ENCODE peak calls at places on chromosome 15, in six cellular contexts. D is nephron progenitor cell, L is lower leg skin, P is lower lobe of right lung, J is WTC11, U is psoas muscle. A is an unnamed sample.

GRCh38 chr15:31501536-31502157 is 175.0 kb downstream of the KLF13 start:
- DNase-seq in D (no peak), L (no peak), P (no peak), J (no peak), U (no peak), A (peak)

GRCh38 chr15:89760303-89761008 is 9.4 kb upstream of the MESP1 start:
- DNase-seq in D (peak), L (peak), P (peak), J (peak), U (peak), A (no peak)

GRCh38 chr15:31298707-31299172 is 27.9 kb upstream of the KLF13 start:
- DNase-seq in D (no peak), L (peak), P (no peak), J (no peak), U (no peak), A (no peak)

GRCh38 chr15:56942118-56942517 is 23.7 kb downstream of the TCF12 start:
- DNase-seq in D (no peak), L (no peak), P (no peak), J (no peak), U (no peak), A (no peak)

GRCh38 chr15:66621491-66622467 is 56.0 kb upstream of the LCTL start:
- DNase-seq in D (peak), L (no peak), P (peak), J (peak), U (no peak), A (peak)

GRCh38 chr15:89673162-89673506 is 6.0 kb downstream of the PLIN1 start:
- DNase-seq in D (peak), L (peak), P (no peak), J (peak), U (no peak), A (no peak)

GRCh38 chr15:49423021-49423420 is at the start of gene FGF7:
- DNase-seq in D (no peak), L (peak), P (no peak), J (no peak), U (peak), A (no peak)

GRCh38 chr15:88072598-88073385 is 183.7 kb downstream of the NTRK3 start:
- DNase-seq in D (no peak), L (peak), P (no peak), J (peak), U (no peak), A (no peak)

GRCh38 chr15:67884009-67884408 is 44.2 kb upstream of the RNU6-1 start:
- DNase-seq in D (no peak), L (peak), P (no peak), J (no peak), U (no peak), A (no peak)

GRCh38 chr15:70023769-70024491 is 73.8 kb downstream of the TLE3 start:
- DNase-seq in D (no peak), L (no peak), P (peak), J (no peak), U (peak), A (no peak)

GRCh38 chr15:90860942-90861675 is 7.3 kb upstream of the FURIN start:
- DNase-seq in D (no peak), L (no peak), P (no peak), J (no peak), U (no peak), A (no peak)

GRCh38 chr15:61079529-61079928 is 149.6 kb downstream of the RORA start:
- DNase-seq in D (no peak), L (no peak), P (no peak), J (no peak), U (no peak), A (no peak)

GRCh38 chr15:101251830-101252820 is at the start of gene CHSY1:
- DNase-seq in D (peak), L (peak), P (peak), J (peak), U (peak), A (peak)

GRCh38 chr15:57537072-57537471 is 54.6 kb upstream of the MYZAP start:
- DNase-seq in D (no peak), L (no peak), P (no peak), J (no peak), U (peak), A (no peak)

GRCh38 chr15:60585743-60586708 is 107.1 kb upstream of the ICE2 start:
- DNase-seq in D (peak), L (no peak), P (no peak), J (peak), U (no peak), A (no peak)

GRCh38 chr15:57544840-57545239 is 46.9 kb upstream of the MYZAP start:
- DNase-seq in D (no peak), L (peak), P (no peak), J (no peak), U (no peak), A (no peak)

GRCh38 chr15:29621626-29622025 is 200.6 kb downstream of the TJP1 start:
- DNase-seq in D (no peak), L (no peak), P (no peak), J (no peak), U (no peak), A (no peak)

GRCh38 chr15:80970018-80970657 is 19.5 kb downstream of the MESD start:
- DNase-seq in D (peak), L (no peak), P (no peak), J (peak), U (peak), A (no peak)

GRCh38 chr15:45794768-45795486 is 160.1 kb downstream of the SQOR start:
- DNase-seq in D (no peak), L (no peak), P (no peak), J (no peak), U (no peak), A (no peak)

GRCh38 chr15:45785897-45786296 is 151.1 kb downstream of the SQOR start:
- DNase-seq in D (no peak), L (no peak), P (no peak), J (no peak), U (no peak), A (no peak)

GRCh38 chr15:45794304-45794703 is 159.5 kb downstream of the SQOR start:
- DNase-seq in D (no peak), L (no peak), P (no peak), J (no peak), U (no peak), A (no peak)

GRCh38 chr15:45795487-45796069 is 160.7 kb downstream of the SQOR start:
- DNase-seq in D (peak), L (no peak), P (no peak), J (peak), U (no peak), A (no peak)

GRCh38 chr15:45790325-45790943 is 155.6 kb downstream of the SQOR start:
- DNase-seq in D (peak), L (no peak), P (no peak), J (peak), U (no peak), A (no peak)
- TF ChIP-seq CTCF in D (peak), L (no peak), P (peak), J (peak), U (peak), A (peak)

GRCh38 chr15:41633609-41634008 is 26.6 kb upstream of the MGA start:
- DNase-seq in D (no peak), L (no peak), P (no peak), J (no peak), U (no peak), A (no peak)
- TF ChIP-seq CTCF in D (no peak), L (no peak), P (no peak), J (no peak), U (no peak), A (no peak)

DNA sequence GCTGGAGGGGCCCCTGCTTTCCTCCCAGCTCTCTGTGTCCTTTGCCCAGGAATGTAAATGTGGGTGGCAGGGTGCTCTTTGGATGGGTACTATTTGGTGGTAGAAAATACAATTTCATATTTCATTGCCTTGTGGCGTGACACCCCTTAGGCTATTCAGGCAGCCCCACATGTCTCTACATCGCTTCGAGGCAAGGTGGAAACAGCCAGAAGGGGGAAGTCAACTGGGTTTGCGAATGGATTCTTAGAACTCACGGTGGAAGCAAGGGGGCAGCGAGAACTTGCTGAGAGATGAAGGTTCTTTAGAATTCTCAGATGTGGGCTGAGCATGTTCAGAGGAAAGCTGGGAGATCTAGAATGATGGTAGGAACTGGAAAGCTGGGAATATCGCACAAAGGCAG is 25.3 kb downstream of the PLA2G4D start:
- DNase-seq in D (no peak), L (peak), P (no peak), J (no peak), U (no peak), A (no peak)
- TF ChIP-seq CTCF in D (no peak), L (no peak), P (no peak), J (no peak), U (no peak), A (no peak)

GRCh38 chr15:73710321-73710720 is 26.1 kb downstream of the CD276 start:
- DNase-seq in D (no peak), L (no peak), P (no peak), J (no peak), U (no peak), A (no peak)

GRCh38 chr15:73714695-73715301 is 30.6 kb downstream of the CD276 start:
- DNase-seq in D (no peak), L (no peak), P (no peak), J (no peak), U (no peak), A (no peak)

GRCh38 chr15:73709671-73710070 is 25.5 kb downstream of the CD276 start:
- DNase-seq in D (no peak), L (no peak), P (no peak), J (no peak), U (no peak), A (no peak)

GRCh38 chr15:73711526-73711925 is 27.3 kb downstream of the CD276 start:
- DNase-seq in D (no peak), L (no peak), P (no peak), J (no peak), U (no peak), A (no peak)

DNA sequence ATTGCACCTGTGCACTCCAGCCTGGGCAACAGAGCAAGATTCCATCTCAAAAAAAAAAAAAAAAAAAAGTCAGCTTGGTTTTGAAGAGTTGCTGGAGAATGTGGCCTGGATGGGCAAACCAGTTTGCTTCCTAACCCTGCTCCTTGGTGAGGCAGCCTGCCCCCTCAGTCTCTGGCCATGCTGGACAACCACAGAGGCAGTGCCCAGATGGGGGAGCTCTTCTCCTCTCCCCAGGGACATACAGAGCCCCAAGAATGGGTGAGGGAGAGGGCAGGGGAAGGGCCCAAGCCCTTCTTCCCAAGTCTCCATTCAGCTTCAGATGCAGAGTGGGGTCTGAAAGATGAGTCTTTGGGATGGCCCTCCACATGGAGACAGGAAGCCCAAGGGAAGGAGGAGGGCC is 27.9 kb downstream of the CD276 start:
- DNase-seq in D (no peak), L (no peak), P (no peak), J (peak), U (no peak), A (no peak)
- TF ChIP-seq CTCF in D (no peak), L (no peak), P (no peak), J (no peak), U (no peak), A (no peak)

GRCh38 chr15:64740361-64741170 is 34.8 kb downstream of the RBPMS2 start:
- DNase-seq in D (no peak), L (no peak), P (peak), J (no peak), U (peak), A (no peak)
- TF ChIP-seq CTCF in D (no peak), L (no peak), P (peak), J (no peak), U (no peak), A (peak)

GRCh38 chr15:36434160-36434559 is 145.3 kb upstream of the CDIN1 start:
- DNase-seq in D (no peak), L (no peak), P (no peak), J (no peak), U (no peak), A (no peak)
- TF ChIP-seq CTCF in D (no peak), L (no peak), P (no peak), J (no peak), U (no peak), A (no peak)

A was measured in chondrocyte.